ENCODE peak calls at places on chromosomes 1 and 21, in eight cellular contexts. G is activated T-cell treated with anti-CD3 and anti-CD28 coated beads, Interleukin-2, amount 50 U/mL, for 48 hours; R is CD8-positive, alpha-beta T cell; C is nucleus accumbens; H is stimulated activated CD4-positive, alpha-beta T cell treated with anti-CD3 and anti-CD28 coated beads, TNF-alpha, amount 100 ng/mL, for 1 hour; D is NCI-H446 treated with DMSO at 0.1 percent for 48 hours; I is pancreas; L is endothelial cell. F is an unnamed sample.

GRCh38 chr1:36710008-36710407 is 227.3 kb upstream of the CSF3R start:
- DNase-seq in G (no peak), R (no peak), C (no peak), H (no peak), D (peak), I (no peak), L (no peak), F (no peak)

GRCh38 chr1:206833131-206833530 is 32.3 kb upstream of the IL20 start:
- DNase-seq in G (no peak), R (no peak), C (no peak), H (no peak), D (no peak), I (no peak), L (no peak), F (no peak)

GRCh38 chr1:157691285-157691920 is 9.2 kb downstream of the FCRL3 start:
- DNase-seq in G (no peak), R (no peak), C (no peak), H (no peak), D (peak), I (no peak), L (peak), F (peak)

GRCh38 chr1:212915245-212916091 is 34.9 kb upstream of the VASH2 start:
- DNase-seq in G (no peak), R (no peak), C (no peak), H (no peak), D (peak), I (no peak), L (peak), F (no peak)

GRCh38 chr1:181190362-181191035 is 102.0 kb downstream of the IER5 start:
- DNase-seq in G (no peak), R (no peak), C (no peak), H (no peak), D (no peak), I (no peak), L (no peak), F (no peak)

GRCh38 chr1:118960026-118960561 is 28.0 kb downstream of the TBX15 start:
- DNase-seq in G (no peak), R (no peak), C (no peak), H (no peak), D (no peak), I (no peak), L (no peak), F (peak)

GRCh38 chr1:180923024-180923841 is 10.5 kb downstream of the KIAA1614 start:
- DNase-seq in G (no peak), R (no peak), C (no peak), H (no peak), D (no peak), I (peak), L (no peak), F (no peak)

GRCh38 chr1:8816831-8817412 is 518 bp downstream of the RERE start:
- DNase-seq in G (peak), R (no peak), C (peak), H (peak), D (no peak), I (peak), L (peak), F (peak)

GRCh38 chr21:27802816-27803475 is 836.1 kb upstream of the ADAMTS5 start:
- DNase-seq in G (peak), R (no peak), C (peak), H (no peak), D (no peak), I (no peak), L (peak), F (no peak)

GRCh38 chr1:248757784-248758195 is 2.2 kb upstream of the LYPD8 start:
- DNase-seq in G (no peak), R (no peak), C (no peak), H (no peak), D (no peak), I (no peak), L (no peak), F (no peak)

F was measured in naive B cell.